ENCODE peak calls at places on chromosomes 13 and 19, in five cellular contexts. One of them, this sample, is unnamed.

GRCh38 chr13:30159446-30159839 is 147.9 kb downstream of the KATNAL1 start:
- DNase-seq in testis: no peak
- DNase-seq in HCT116: no peak
- DNase-seq in PC-3: peak; percentile 22
- DNase-seq in HAP-1: no peak
- DNase-seq in this sample: no peak

GRCh38 chr19:15871570-15871969 is 26.3 kb downstream of the CYP4F2 start:
- DNase-seq in testis: no peak
- DNase-seq in HCT116: peak; percentile 54
- DNase-seq in PC-3: no peak
- DNase-seq in HAP-1: peak; percentile 33
- DNase-seq in this sample: no peak

GRCh38 chr19:22945560-22945959 is 57.4 kb downstream of the ZNF728 start:
- DNase-seq in testis: peak; percentile 21
- DNase-seq in HCT116: peak; percentile 10
- DNase-seq in PC-3: no peak
- DNase-seq in HAP-1: peak; percentile 10
- DNase-seq in this sample: no peak

GRCh38 chr19:42313096-42313839 is at the start of gene TMEM145:
- DNase-seq in testis: peak; percentile 68
- DNase-seq in HCT116: no peak
- DNase-seq in PC-3: no peak
- DNase-seq in HAP-1: peak; percentile 75
- DNase-seq in this sample: no peak

GRCh38 chr13:40024578-40024952 is 369.1 kb downstream of the COG6 start:
- DNase-seq in testis: no peak
- DNase-seq in HCT116: no peak
- DNase-seq in PC-3: no peak
- DNase-seq in HAP-1: no peak
- DNase-seq in this sample: no peak

GRCh38 chr13:73481877-73482445 is 423.2 kb downstream of the KLF5 start:
- DNase-seq in testis: no peak
- DNase-seq in HCT116: no peak
- DNase-seq in PC-3: no peak
- DNase-seq in HAP-1: no peak
- DNase-seq in this sample: no peak

GRCh38 chr13:46170268-46170667 is 11.7 kb downstream of the LCP1 start:
- DNase-seq in testis: no peak
- DNase-seq in HCT116: no peak
- DNase-seq in PC-3: no peak
- DNase-seq in HAP-1: no peak
- DNase-seq in this sample: no peak

GRCh38 chr13:97254809-97255208 is 32.7 kb downstream of the MBNL2 start:
- DNase-seq in testis: no peak
- DNase-seq in HCT116: peak; percentile 93
- DNase-seq in PC-3: peak; percentile 79
- DNase-seq in HAP-1: no peak
- DNase-seq in this sample: no peak

GRCh38 chr13:91273675-91274074 is 73.8 kb upstream of the MIR17HG start:
- DNase-seq in testis: no peak
- DNase-seq in HCT116: no peak
- DNase-seq in PC-3: no peak
- DNase-seq in HAP-1: no peak
- DNase-seq in this sample: no peak

GRCh38 chr19:19627442-19627715 is 641 bp downstream of the LPAR2 start:
- DNase-seq in testis: no peak
- DNase-seq in HCT116: no peak
- DNase-seq in PC-3: no peak
- DNase-seq in HAP-1: no peak
- DNase-seq in this sample: no peak

GRCh38 chr19:11261902-11262839 is at the start of gene DOCK6:
- DNase-seq in testis: peak; percentile 29
- DNase-seq in HCT116: no peak
- DNase-seq in PC-3: peak; percentile 32
- DNase-seq in HAP-1: peak; percentile 60
- DNase-seq in this sample: no peak

GRCh38 chr19:12703056-12703455 is 6.6 kb upstream of the FBXW9 start:
- DNase-seq in testis: peak; percentile 79
- DNase-seq in HCT116: peak; percentile 57
- DNase-seq in PC-3: peak; percentile 52
- DNase-seq in HAP-1: peak; percentile 83
- DNase-seq in this sample: no peak

GRCh38 chr19:9917322-9917721 is 19.0 kb downstream of the OLFM2 start:
- DNase-seq in testis: peak; percentile 47
- DNase-seq in HCT116: peak; percentile 42
- DNase-seq in PC-3: peak; percentile 85
- DNase-seq in HAP-1: peak; percentile 71
- DNase-seq in this sample: no peak

GRCh38 chr13:73924607-73925006 is 209.6 kb downstream of the KLF12 start:
- DNase-seq in testis: no peak
- DNase-seq in HCT116: no peak
- DNase-seq in PC-3: no peak
- DNase-seq in HAP-1: no peak
- DNase-seq in this sample: no peak

GRCh38 chr13:36512771-36513170 is 80.5 kb downstream of the CCNA1 start:
- DNase-seq in testis: no peak
- DNase-seq in HCT116: no peak
- DNase-seq in PC-3: no peak
- DNase-seq in HAP-1: no peak
- DNase-seq in this sample: no peak

GRCh38 chr19:56105090-56105701 is 15.9 kb downstream of the ZNF787 start:
- DNase-seq in testis: peak; percentile 85
- DNase-seq in HCT116: peak; percentile 15
- DNase-seq in PC-3: peak; percentile 49
- DNase-seq in HAP-1: peak; percentile 63
- DNase-seq in this sample: no peak

GRCh38 chr19:56601375-56601774 is 6.3 kb downstream of the ZNF71 start:
- DNase-seq in testis: no peak
- DNase-seq in HCT116: no peak
- DNase-seq in PC-3: peak; percentile 12
- DNase-seq in HAP-1: no peak
- DNase-seq in this sample: no peak

GRCh38 chr19:4534836-4535658 is at the start of gene PLIN5:
- DNase-seq in testis: peak; percentile 89
- DNase-seq in HCT116: peak; percentile 65
- DNase-seq in PC-3: peak; percentile 83
- DNase-seq in HAP-1: peak; percentile 97
- DNase-seq in this sample: no peak

GRCh38 chr13:25699056-25699455 is 327.3 kb downstream of the ATP8A2 start:
- DNase-seq in testis: no peak
- DNase-seq in HCT116: no peak
- DNase-seq in PC-3: no peak
- DNase-seq in HAP-1: no peak
- DNase-seq in this sample: no peak

GRCh38 chr13:113398963-113399754 is 35.2 kb upstream of the GRTP1 start:
- DNase-seq in testis: no peak
- DNase-seq in HCT116: no peak
- DNase-seq in PC-3: no peak
- DNase-seq in HAP-1: no peak
- DNase-seq in this sample: no peak

GRCh38 chr13:41564046-41564445 is 106.7 kb downstream of the RGCC start:
- DNase-seq in testis: no peak
- DNase-seq in HCT116: no peak
- DNase-seq in PC-3: no peak
- DNase-seq in HAP-1: no peak
- DNase-seq in this sample: no peak

GRCh38 chr13:77699059-77699680 is 1.7 kb downstream of the SLAIN1 start:
- DNase-seq in testis: no peak
- DNase-seq in HCT116: no peak
- DNase-seq in PC-3: no peak
- DNase-seq in HAP-1: no peak
- DNase-seq in this sample: no peak

GRCh38 chr19:43595605-43595998 is 332 bp downstream of the IRGQ start:
- DNase-seq in testis: no peak
- DNase-seq in HCT116: no peak
- DNase-seq in PC-3: no peak
- DNase-seq in HAP-1: no peak
- DNase-seq in this sample: no peak

GRCh38 chr19:19342086-19343015 is 21.7 kb downstream of the MAU2 start:
- DNase-seq in testis: peak; percentile 74
- DNase-seq in HCT116: peak; percentile 26
- DNase-seq in PC-3: peak; percentile 64
- DNase-seq in HAP-1: peak; percentile 83
- DNase-seq in this sample: no peak

GRCh38 chr19:17481986-17482385 is 11.7 kb downstream of the SLC27A1 start:
- DNase-seq in testis: peak; percentile 71
- DNase-seq in HCT116: no peak
- DNase-seq in PC-3: no peak
- DNase-seq in HAP-1: no peak
- DNase-seq in this sample: no peak

GRCh38 chr13:72820156-72820897 is 38.4 kb downstream of the PIBF1 start:
- DNase-seq in testis: no peak
- DNase-seq in HCT116: no peak
- DNase-seq in PC-3: no peak
- DNase-seq in HAP-1: peak; percentile 10
- DNase-seq in this sample: no peak

GRCh38 chr19:19214892-19215291 is 3.1 kb downstream of the NCAN start:
- DNase-seq in testis: peak; percentile 46
- DNase-seq in HCT116: no peak
- DNase-seq in PC-3: peak; percentile 42
- DNase-seq in HAP-1: peak; percentile 87
- DNase-seq in this sample: no peak

GRCh38 chr13:29801102-29801501 is 49.3 kb downstream of the UBL3 start:
- DNase-seq in testis: no peak
- DNase-seq in HCT116: no peak
- DNase-seq in PC-3: no peak
- DNase-seq in HAP-1: no peak
- DNase-seq in this sample: no peak

GRCh38 chr13:51849145-51850101 is 4.4 kb upstream of the TMEM272 start:
- DNase-seq in testis: peak; percentile 45
- DNase-seq in HCT116: peak; percentile 24
- DNase-seq in PC-3: peak; percentile 10
- DNase-seq in HAP-1: peak; percentile 75
- DNase-seq in this sample: no peak

GRCh38 chr13:100323937-100324336 is 235.0 kb downstream of the PCCA start:
- DNase-seq in testis: no peak
- DNase-seq in HCT116: no peak
- DNase-seq in PC-3: no peak
- DNase-seq in HAP-1: no peak
- DNase-seq in this sample: no peak

GRCh38 chr13:95585867-95586266 is 33.3 kb downstream of the CLDN10 start:
- DNase-seq in testis: no peak
- DNase-seq in HCT116: no peak
- DNase-seq in PC-3: no peak
- DNase-seq in HAP-1: no peak
- DNase-seq in this sample: no peak

GRCh38 chr13:101880581-101880980 is 428.1 kb downstream of the ITGBL1 start:
- DNase-seq in testis: no peak
- DNase-seq in HCT116: no peak
- DNase-seq in PC-3: no peak
- DNase-seq in HAP-1: no peak
- DNase-seq in this sample: no peak
- H3K4me3 ChIP-seq in testis: no peak overlapping the region
- H3K4me3 ChIP-seq in HCT116: no peak overlapping the region
- H3K4me3 ChIP-seq in PC-3: no peak overlapping the region
- H3K4me3 ChIP-seq in HAP-1: no peak overlapping the region
- H3K4me3 ChIP-seq in this sample: no peak overlapping the region

DNA sequence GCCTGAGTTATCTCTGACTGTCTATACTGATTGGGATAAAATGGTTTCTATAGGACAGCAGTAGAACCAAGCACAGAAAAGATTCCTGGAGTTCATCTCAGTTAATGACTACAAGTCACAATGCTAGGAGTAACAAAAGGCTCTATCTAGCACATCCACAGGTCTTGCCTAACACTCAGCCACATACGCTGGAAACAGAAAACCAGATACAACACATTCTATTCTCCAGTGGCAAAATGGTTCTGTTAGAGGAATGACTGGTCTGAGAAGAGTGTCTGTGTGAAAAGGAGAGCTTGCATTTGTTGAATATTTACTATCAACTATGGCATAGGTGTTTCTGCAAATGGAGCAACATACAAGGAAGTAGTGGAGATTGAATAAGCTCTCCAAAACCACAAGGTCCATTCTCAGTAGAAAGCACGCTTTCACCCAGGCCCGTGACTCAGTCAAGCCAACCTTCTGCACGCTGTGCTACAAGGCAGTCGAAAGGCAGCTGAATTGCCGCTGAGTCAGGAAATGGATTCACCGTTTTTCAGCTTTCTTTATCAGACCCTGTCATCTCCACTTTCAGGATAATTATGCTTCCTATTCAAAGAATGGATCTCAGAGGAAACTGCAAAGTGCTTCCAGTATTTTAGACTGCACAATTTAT is 761.4 kb downstream of the EFNB2 start:
- DNase-seq in testis: no peak
- DNase-seq in HCT116: peak; percentile 63
- DNase-seq in PC-3: peak; percentile 72
- DNase-seq in HAP-1: no peak
- DNase-seq in this sample: no peak
- H3K4me3 ChIP-seq in testis: no peak overlapping the region
- H3K4me3 ChIP-seq in HCT116: peak overlapping the region; percentile 26
- H3K4me3 ChIP-seq in PC-3: peak overlapping the region; percentile 32
- H3K4me3 ChIP-seq in HAP-1: no peak overlapping the region
- H3K4me3 ChIP-seq in this sample: no peak overlapping the region

GRCh38 chr13:110396476-110396875 is 89.4 kb downstream of the COL4A2 start:
- DNase-seq in testis: no peak
- DNase-seq in HCT116: no peak
- DNase-seq in PC-3: no peak
- DNase-seq in HAP-1: no peak
- DNase-seq in this sample: no peak

GRCh38 chr13:110397445-110397844 is 90.4 kb downstream of the COL4A2 start:
- DNase-seq in testis: no peak
- DNase-seq in HCT116: no peak
- DNase-seq in PC-3: peak; percentile 23
- DNase-seq in HAP-1: no peak
- DNase-seq in this sample: no peak

GRCh38 chr13:110398564-110399507 is 91.8 kb downstream of the COL4A2 start:
- DNase-seq in testis: no peak
- DNase-seq in HCT116: no peak
- DNase-seq in PC-3: no peak
- DNase-seq in HAP-1: no peak
- DNase-seq in this sample: no peak

GRCh38 chr13:110394371-110394841 is 87.3 kb downstream of the COL4A2 start:
- DNase-seq in testis: no peak
- DNase-seq in HCT116: no peak
- DNase-seq in PC-3: no peak
- DNase-seq in HAP-1: no peak
- DNase-seq in this sample: no peak

DNA sequence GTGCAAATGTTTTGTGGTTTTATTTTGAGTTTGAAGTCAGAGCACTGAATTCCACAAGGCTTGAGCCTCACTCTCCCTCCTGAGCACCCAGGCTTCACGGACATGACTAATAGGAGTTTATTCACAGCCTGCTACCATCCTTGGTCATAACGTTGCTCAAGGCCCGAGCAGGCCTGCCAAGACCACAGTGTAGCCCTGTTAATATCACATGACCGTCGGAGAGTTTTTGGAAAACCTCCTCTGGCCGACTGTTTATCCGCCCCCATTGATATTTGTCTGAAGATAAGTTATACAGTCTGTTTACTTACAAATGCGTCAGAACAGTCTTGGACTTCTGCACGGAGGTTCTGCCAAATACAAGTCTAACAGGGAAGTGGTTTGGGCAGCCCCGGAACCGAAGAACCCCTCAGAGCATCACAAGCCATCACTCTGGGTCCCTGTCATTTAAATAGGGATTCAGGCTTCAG is 89.9 kb downstream of the COL4A2 start:
- DNase-seq in testis: peak; percentile 89
- DNase-seq in HCT116: no peak
- DNase-seq in PC-3: peak; percentile 92
- DNase-seq in HAP-1: no peak
- DNase-seq in this sample: no peak
- H3K4me3 ChIP-seq in testis: no peak overlapping the region
- H3K4me3 ChIP-seq in HCT116: no peak overlapping the region
- H3K4me3 ChIP-seq in PC-3: peak overlapping the region; percentile 46
- H3K4me3 ChIP-seq in HAP-1: no peak overlapping the region
- H3K4me3 ChIP-seq in this sample: no peak overlapping the region

GRCh38 chr13:106530907-106531520 is 4.4 kb downstream of the EFNB2 start:
- DNase-seq in testis: no peak
- DNase-seq in HCT116: no peak
- DNase-seq in PC-3: peak; percentile 23
- DNase-seq in HAP-1: peak; percentile 38
- DNase-seq in this sample: no peak
- H3K4me3 ChIP-seq in testis: no peak overlapping the region
- H3K4me3 ChIP-seq in HCT116: no peak overlapping the region
- H3K4me3 ChIP-seq in PC-3: peak overlapping the region; percentile 84
- H3K4me3 ChIP-seq in HAP-1: peak overlapping the region; percentile 1
- H3K4me3 ChIP-seq in this sample: peak overlapping the region; percentile 9

This sample was measured in Panc1.